ENCODE peak calls at places on chromosome 7, in seven cellular contexts. One of them, this sample, is unnamed.

GRCh38 chr7:150946826-150947750 is 31.0 kb downstream of the KCNH2 start:
- DNase-seq in lower lobe of right lung: peak
- DNase-seq in A549: no peak
- DNase-seq in astrocyte: no peak
- DNase-seq in neural crest cell: no peak
- DNase-seq in fibroblast of lung: no peak
- DNase-seq in spleen: peak
- DNase-seq in this sample: peak

GRCh38 chr7:101422361-101423195 is 59.9 kb downstream of the COL26A1 start:
- DNase-seq in lower lobe of right lung: no peak
- DNase-seq in spleen: no peak
- DNase-seq in neural crest cell: no peak
- DNase-seq in A549: no peak
- DNase-seq in astrocyte: no peak
- DNase-seq in fibroblast of lung: no peak
- DNase-seq in this sample: no peak

GRCh38 chr7:144508702-144509101 is 105.2 kb upstream of the NOBOX start:
- DNase-seq in neural crest cell: no peak
- DNase-seq in spleen: no peak
- DNase-seq in lower lobe of right lung: no peak
- DNase-seq in fibroblast of lung: no peak
- DNase-seq in astrocyte: no peak
- DNase-seq in A549: no peak
- DNase-seq in this sample: no peak

GRCh38 chr7:39624202-39624807 is 933 bp downstream of the RALA start:
- DNase-seq in neural crest cell: no peak
- DNase-seq in A549: peak
- DNase-seq in lower lobe of right lung: no peak
- DNase-seq in astrocyte: no peak
- DNase-seq in spleen: no peak
- DNase-seq in fibroblast of lung: peak
- DNase-seq in this sample: no peak

GRCh38 chr7:154427527-154427926 is 375.3 kb downstream of the DPP6 start:
- DNase-seq in spleen: no peak
- DNase-seq in astrocyte: no peak
- DNase-seq in neural crest cell: no peak
- DNase-seq in fibroblast of lung: no peak
- DNase-seq in lower lobe of right lung: no peak
- DNase-seq in A549: no peak
- DNase-seq in this sample: no peak

GRCh38 chr7:54629771-54630170 is 87.6 kb downstream of the VSTM2A start:
- DNase-seq in fibroblast of lung: no peak
- DNase-seq in A549: no peak
- DNase-seq in lower lobe of right lung: no peak
- DNase-seq in spleen: no peak
- DNase-seq in astrocyte: no peak
- DNase-seq in neural crest cell: no peak
- DNase-seq in this sample: no peak

GRCh38 chr7:152202056-152202455 is 176.6 kb downstream of the GALNT11 start:
- DNase-seq in astrocyte: peak
- DNase-seq in fibroblast of lung: peak
- DNase-seq in lower lobe of right lung: no peak
- DNase-seq in A549: no peak
- DNase-seq in spleen: no peak
- DNase-seq in neural crest cell: no peak
- DNase-seq in this sample: no peak

GRCh38 chr7:80372415-80372814 is 139.4 kb downstream of the GNAT3 start:
- DNase-seq in fibroblast of lung: peak
- DNase-seq in astrocyte: peak
- DNase-seq in lower lobe of right lung: no peak
- DNase-seq in A549: peak
- DNase-seq in neural crest cell: no peak
- DNase-seq in spleen: no peak
- DNase-seq in this sample: no peak

GRCh38 chr7:151008511-151009323 is 15.6 kb downstream of the ATG9B start:
- DNase-seq in lower lobe of right lung: peak
- DNase-seq in astrocyte: no peak
- DNase-seq in fibroblast of lung: peak
- DNase-seq in spleen: peak
- DNase-seq in A549: peak
- DNase-seq in neural crest cell: no peak
- DNase-seq in this sample: peak

DNA sequence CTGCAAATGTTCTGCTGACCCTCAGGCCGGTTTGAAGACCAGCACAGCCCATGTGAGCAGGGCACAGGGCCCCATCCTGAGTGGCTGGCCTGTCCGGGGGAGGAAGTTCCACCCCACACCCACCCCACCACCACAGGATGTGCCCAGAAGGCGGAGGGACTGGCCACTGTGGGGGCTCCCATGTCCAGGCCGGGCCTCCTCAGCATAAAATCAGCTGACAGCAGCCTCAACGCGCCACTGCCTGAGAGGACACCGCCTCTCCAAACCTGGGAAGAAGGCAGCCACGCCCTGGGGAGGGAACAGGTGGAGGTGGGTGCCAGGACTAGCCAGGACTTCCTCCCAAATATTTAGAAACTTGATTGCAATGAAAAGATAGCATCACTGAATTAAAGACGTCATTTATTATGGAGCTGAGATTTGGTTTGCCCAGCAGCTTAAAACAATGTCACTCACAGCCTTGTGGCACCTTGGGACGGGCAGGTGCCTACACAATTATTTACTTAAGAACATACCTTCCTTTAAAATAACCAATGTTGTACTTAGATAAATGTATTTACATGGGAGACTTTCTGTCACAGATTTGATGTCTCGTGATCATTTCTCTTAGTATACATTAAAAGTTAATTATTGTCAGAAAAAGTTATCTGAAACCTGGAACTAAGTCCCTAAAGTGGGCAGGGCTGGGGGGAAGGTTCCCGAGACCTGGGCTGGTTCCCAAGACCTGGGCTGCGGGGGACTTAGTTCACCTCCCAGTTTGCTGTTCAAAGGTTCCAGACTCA is 27.3 kb upstream of the FAM20C start:
- DNase-seq in neural crest cell: no peak
- DNase-seq in astrocyte: no peak
- DNase-seq in A549: no peak
- DNase-seq in fibroblast of lung: no peak
- DNase-seq in lower lobe of right lung: peak
- DNase-seq in spleen: peak
- DNase-seq in this sample: no peak
- TF ChIP-seq CTCF in neural crest cell: no peak
- TF ChIP-seq CTCF in astrocyte: no peak
- TF ChIP-seq CTCF in A549: no peak
- TF ChIP-seq CTCF in fibroblast of lung: no peak
- TF ChIP-seq CTCF in lower lobe of right lung: no peak
- TF ChIP-seq CTCF in spleen: no peak
- TF ChIP-seq CTCF in this sample: no peak

DNA sequence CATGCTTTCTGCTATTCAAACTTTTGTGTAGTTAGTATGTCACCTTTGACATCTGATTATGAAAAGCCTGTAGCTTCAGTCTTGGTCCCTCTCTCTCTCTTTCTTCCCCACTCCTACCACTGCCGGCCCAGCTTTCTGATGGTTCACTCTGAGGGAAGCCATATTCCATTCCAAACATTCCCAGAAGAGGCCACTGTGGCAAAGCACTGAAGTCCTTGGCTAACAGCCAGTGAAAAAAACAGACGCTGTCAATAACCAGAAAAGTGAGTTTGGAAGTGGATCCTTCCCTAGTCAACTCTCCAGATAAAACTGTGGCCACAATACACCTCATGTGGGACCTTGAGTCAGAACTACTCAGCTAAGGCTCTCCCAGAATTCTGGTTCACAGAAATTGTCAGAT is 950.7 kb upstream of the PHF14 start:
- DNase-seq in lower lobe of right lung: no peak
- DNase-seq in spleen: no peak
- DNase-seq in A549: no peak
- DNase-seq in astrocyte: no peak
- DNase-seq in fibroblast of lung: peak
- DNase-seq in neural crest cell: no peak
- DNase-seq in this sample: no peak
- TF ChIP-seq CTCF in lower lobe of right lung: peak
- TF ChIP-seq CTCF in spleen: no peak
- TF ChIP-seq CTCF in A549: no peak
- TF ChIP-seq CTCF in astrocyte: no peak
- TF ChIP-seq CTCF in fibroblast of lung: no peak
- TF ChIP-seq CTCF in neural crest cell: peak
- TF ChIP-seq CTCF in this sample: no peak

GRCh38 chr7:93817561-93817960 is 73.0 kb downstream of the TFPI2 start:
- DNase-seq in astrocyte: peak
- DNase-seq in neural crest cell: no peak
- DNase-seq in spleen: no peak
- DNase-seq in A549: no peak
- DNase-seq in fibroblast of lung: no peak
- DNase-seq in lower lobe of right lung: no peak
- DNase-seq in this sample: no peak
- TF ChIP-seq CTCF in astrocyte: no peak
- TF ChIP-seq CTCF in neural crest cell: no peak
- TF ChIP-seq CTCF in spleen: no peak
- TF ChIP-seq CTCF in A549: no peak
- TF ChIP-seq CTCF in fibroblast of lung: no peak
- TF ChIP-seq CTCF in lower lobe of right lung: no peak
- TF ChIP-seq CTCF in this sample: no peak

DNA sequence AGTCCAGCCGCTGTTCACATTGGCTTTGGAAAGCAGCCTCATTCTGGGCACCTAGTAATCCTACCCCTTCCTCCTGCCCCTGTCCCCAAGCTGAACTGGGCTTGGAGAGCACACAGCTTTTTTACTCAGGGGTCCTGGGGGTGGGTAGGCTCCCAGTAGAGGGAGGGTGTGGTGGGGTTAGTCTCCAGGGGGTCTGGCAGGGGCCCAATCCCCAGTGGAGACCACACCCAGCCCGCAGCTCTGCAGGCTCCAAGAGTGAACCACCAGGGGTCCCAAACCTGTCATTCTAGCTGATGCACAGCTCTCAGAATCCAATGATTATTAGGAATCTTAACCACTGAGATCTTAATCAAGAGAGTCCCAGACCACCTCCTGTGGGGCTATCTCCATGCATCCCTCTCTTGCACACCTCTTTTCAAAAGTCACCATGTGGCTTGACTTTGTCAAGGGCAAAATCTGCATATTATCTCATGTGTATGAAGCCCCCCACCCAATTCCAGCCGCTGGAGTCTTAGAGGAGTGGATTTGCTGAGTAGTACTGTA is 2.7 kb downstream of the HOXA11 start:
- DNase-seq in A549: no peak
- DNase-seq in astrocyte: no peak
- DNase-seq in spleen: peak
- DNase-seq in lower lobe of right lung: no peak
- DNase-seq in neural crest cell: no peak
- DNase-seq in fibroblast of lung: no peak
- DNase-seq in this sample: no peak
- TF ChIP-seq CTCF in A549: no peak
- TF ChIP-seq CTCF in astrocyte: no peak
- TF ChIP-seq CTCF in spleen: no peak
- TF ChIP-seq CTCF in lower lobe of right lung: no peak
- TF ChIP-seq CTCF in neural crest cell: no peak
- TF ChIP-seq CTCF in fibroblast of lung: no peak
- TF ChIP-seq CTCF in this sample: no peak

GRCh38 chr7:157974678-157975230 is 612.9 kb downstream of the PTPRN2 start:
- DNase-seq in lower lobe of right lung: no peak
- DNase-seq in astrocyte: no peak
- DNase-seq in A549: no peak
- DNase-seq in fibroblast of lung: no peak
- DNase-seq in neural crest cell: no peak
- DNase-seq in spleen: peak
- DNase-seq in this sample: no peak
- TF ChIP-seq CTCF in lower lobe of right lung: no peak
- TF ChIP-seq CTCF in astrocyte: no peak
- TF ChIP-seq CTCF in A549: no peak
- TF ChIP-seq CTCF in fibroblast of lung: no peak
- TF ChIP-seq CTCF in neural crest cell: no peak
- TF ChIP-seq CTCF in spleen: no peak
- TF ChIP-seq CTCF in this sample: no peak

DNA sequence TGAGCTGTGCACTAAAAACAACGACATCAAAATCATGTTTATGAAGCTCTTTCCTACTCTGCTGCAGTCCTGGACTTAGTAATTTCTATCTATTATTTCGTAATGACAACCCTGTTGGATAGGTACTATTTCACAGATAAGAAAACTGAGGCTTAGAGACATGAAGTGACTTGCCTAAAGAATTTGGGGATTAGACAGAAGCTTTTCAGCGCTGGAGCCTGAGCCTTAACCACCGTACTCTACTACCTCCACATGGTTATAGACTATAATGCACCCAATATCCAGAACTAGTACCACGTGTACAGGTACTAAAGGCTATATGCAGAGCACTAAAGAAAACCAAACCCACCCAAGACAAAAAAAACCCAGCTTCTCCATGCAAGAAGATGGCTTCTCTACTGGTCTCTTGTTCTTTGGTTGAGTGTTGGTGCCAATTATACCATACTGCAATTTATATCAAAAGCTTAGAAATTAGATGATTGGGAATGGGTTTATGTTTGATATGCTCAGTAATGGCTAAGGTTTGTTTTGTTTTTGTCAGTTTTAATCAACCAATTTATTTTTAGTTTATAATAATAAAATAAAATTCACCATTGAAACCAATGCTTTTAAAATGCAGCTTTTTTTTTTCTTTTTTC is 6.5 kb upstream of the SNX10 start:
- DNase-seq in astrocyte: no peak
- DNase-seq in A549: peak
- DNase-seq in fibroblast of lung: no peak
- DNase-seq in neural crest cell: no peak
- DNase-seq in spleen: no peak
- DNase-seq in lower lobe of right lung: no peak
- DNase-seq in this sample: no peak
- TF ChIP-seq CTCF in astrocyte: no peak
- TF ChIP-seq CTCF in A549: no peak
- TF ChIP-seq CTCF in fibroblast of lung: no peak
- TF ChIP-seq CTCF in neural crest cell: no peak
- TF ChIP-seq CTCF in spleen: no peak
- TF ChIP-seq CTCF in lower lobe of right lung: no peak
- TF ChIP-seq CTCF in this sample: no peak

GRCh38 chr7:7613210-7613609 is 27.3 kb upstream of the UMAD1 start:
- DNase-seq in lower lobe of right lung: no peak
- DNase-seq in neural crest cell: no peak
- DNase-seq in fibroblast of lung: no peak
- DNase-seq in spleen: no peak
- DNase-seq in astrocyte: no peak
- DNase-seq in A549: no peak
- DNase-seq in this sample: no peak

GRCh38 chr7:7609330-7609729 is 31.2 kb upstream of the UMAD1 start:
- DNase-seq in lower lobe of right lung: no peak
- DNase-seq in fibroblast of lung: no peak
- DNase-seq in spleen: no peak
- DNase-seq in astrocyte: no peak
- DNase-seq in neural crest cell: no peak
- DNase-seq in A549: no peak
- DNase-seq in this sample: no peak

GRCh38 chr7:7614066-7614738 is 26.4 kb upstream of the UMAD1 start:
- DNase-seq in fibroblast of lung: no peak
- DNase-seq in spleen: no peak
- DNase-seq in lower lobe of right lung: no peak
- DNase-seq in astrocyte: no peak
- DNase-seq in neural crest cell: no peak
- DNase-seq in A549: no peak
- DNase-seq in this sample: no peak

GRCh38 chr7:7617550-7617949 is 23.0 kb upstream of the UMAD1 start:
- DNase-seq in spleen: no peak
- DNase-seq in lower lobe of right lung: no peak
- DNase-seq in astrocyte: no peak
- DNase-seq in neural crest cell: no peak
- DNase-seq in A549: no peak
- DNase-seq in fibroblast of lung: no peak
- DNase-seq in this sample: no peak

GRCh38 chr7:7612519-7612918 is 28.0 kb upstream of the UMAD1 start:
- DNase-seq in astrocyte: no peak
- DNase-seq in spleen: no peak
- DNase-seq in A549: no peak
- DNase-seq in fibroblast of lung: no peak
- DNase-seq in neural crest cell: no peak
- DNase-seq in lower lobe of right lung: no peak
- DNase-seq in this sample: no peak
- TF ChIP-seq CTCF in astrocyte: no peak
- TF ChIP-seq CTCF in spleen: no peak
- TF ChIP-seq CTCF in A549: no peak
- TF ChIP-seq CTCF in fibroblast of lung: no peak
- TF ChIP-seq CTCF in neural crest cell: no peak
- TF ChIP-seq CTCF in lower lobe of right lung: no peak
- TF ChIP-seq CTCF in this sample: no peak